ENCODE peak calls at places on chromosomes 6 and 20, in six cellular contexts. H is heart left ventricle; B is ovary; D is lung; Z is AG04450; P is CD4-positive, CD25-positive, alpha-beta regulatory T cell. E is an unnamed sample.

GRCh38 chr6:48184644-48185043 is 73.6 kb upstream of the PTCHD4 start:
- DNase-seq in H (no peak), B (no peak), D (no peak), Z (no peak), P (no peak), E (no peak)

GRCh38 chr6:36997811-36998722 is 7.4 kb upstream of the FGD2 start:
- DNase-seq in H (peak), B (peak), D (no peak), Z (no peak), P (no peak), E (no peak)

GRCh38 chr20:51797357-51798025 is 4.8 kb downstream of the SALL4 start:
- DNase-seq in H (no peak), B (no peak), D (no peak), Z (no peak), P (no peak), E (no peak)

GRCh38 chr6:96150431-96150830 is 134.7 kb downstream of the FUT9 start:
- DNase-seq in H (no peak), B (no peak), D (no peak), Z (no peak), P (no peak), E (no peak)

GRCh38 chr20:57964011-57964862 is 254.4 kb upstream of the PMEPA1 start:
- DNase-seq in H (peak), B (no peak), D (no peak), Z (no peak), P (no peak), E (no peak)

GRCh38 chr20:51540585-51540984 is 1.9 kb downstream of the NFATC2 start:
- DNase-seq in H (no peak), B (no peak), D (no peak), Z (no peak), P (no peak), E (no peak)

GRCh38 chr6:13412639-13413465 is 74.5 kb downstream of the GFOD1 start:
- DNase-seq in H (no peak), B (no peak), D (no peak), Z (no peak), P (no peak), E (no peak)

GRCh38 chr6:17281497-17282481 is 628 bp downstream of the RBM24 start:
- DNase-seq in H (peak), B (peak), D (no peak), Z (no peak), P (no peak), E (no peak)

GRCh38 chr6:81204741-81205140 is 547.7 kb downstream of the TENT5A start:
- DNase-seq in H (no peak), B (no peak), D (no peak), Z (no peak), P (no peak), E (no peak)

GRCh38 chr20:15547109-15547508 is 1026.1 kb downstream of the KIF16B start:
- DNase-seq in H (no peak), B (no peak), D (no peak), Z (no peak), P (no peak), E (no peak)

GRCh38 chr20:20037960-20038359 is 14.3 kb downstream of the CRNKL1 start:
- DNase-seq in H (no peak), B (no peak), D (no peak), Z (peak), P (no peak), E (no peak)

GRCh38 chr6:13526718-13527668 is 39.6 kb upstream of the GFOD1 start:
- DNase-seq in H (peak), B (no peak), D (no peak), Z (no peak), P (peak), E (no peak)

GRCh38 chr6:68238097-68238597 is 396.9 kb upstream of the ADGRB3 start:
- DNase-seq in H (no peak), B (no peak), D (no peak), Z (no peak), P (no peak), E (no peak)

GRCh38 chr20:9520096-9520495 is 5.7 kb downstream of the LAMP5 start:
- DNase-seq in H (no peak), B (no peak), D (no peak), Z (no peak), P (no peak), E (no peak)

GRCh38 chr20:9617940-9618339 is 103.5 kb downstream of the LAMP5 start:
- DNase-seq in H (no peak), B (no peak), D (peak), Z (no peak), P (no peak), E (no peak)

GRCh38 chr6:143401636-143402370 is 48.7 kb downstream of the ADAT2 start:
- DNase-seq in H (no peak), B (no peak), D (no peak), Z (no peak), P (no peak), E (no peak)

GRCh38 chr20:32986331-32986966 is 17.8 kb downstream of the SUN5 start:
- DNase-seq in H (no peak), B (no peak), D (no peak), Z (no peak), P (no peak), E (no peak)

GRCh38 chr6:5173862-5174643 is 86.7 kb downstream of the LYRM4 start:
- DNase-seq in H (no peak), B (no peak), D (no peak), Z (no peak), P (peak), E (peak)

GRCh38 chr6:35026434-35027222 is 114.5 kb downstream of the TCP11 start:
- DNase-seq in H (no peak), B (no peak), D (no peak), Z (no peak), P (no peak), E (no peak)

GRCh38 chr6:118325220-118325860 is 222.8 kb upstream of the PLN start:
- DNase-seq in H (no peak), B (no peak), D (no peak), Z (no peak), P (no peak), E (no peak)

GRCh38 chr20:40532103-40532502 is 156.9 kb downstream of the MAFB start:
- DNase-seq in H (no peak), B (no peak), D (no peak), Z (no peak), P (no peak), E (no peak)

GRCh38 chr6:106159531-106159940 is 73.4 kb downstream of the PRDM1 start:
- DNase-seq in H (no peak), B (no peak), D (no peak), Z (peak), P (no peak), E (no peak)

GRCh38 chr6:133609404-133610270 is 279.3 kb upstream of the TCF21 start:
- DNase-seq in H (no peak), B (no peak), D (no peak), Z (peak), P (no peak), E (no peak)

GRCh38 chr6:188821-189655 is 103.2 kb upstream of the DUSP22 start:
- DNase-seq in H (peak), B (peak), D (peak), Z (peak), P (peak), E (peak)

GRCh38 chr6:29021434-29021833 is 16.3 kb upstream of the ZNF311 start:
- DNase-seq in H (no peak), B (no peak), D (no peak), Z (no peak), P (no peak), E (no peak)

GRCh38 chr6:111952326-111952725 is 79.1 kb upstream of the FYN start:
- DNase-seq in H (no peak), B (no peak), D (no peak), Z (no peak), P (no peak), E (no peak)

GRCh38 chr20:33702861-33703260 is 16.7 kb upstream of the E2F1 start:
- DNase-seq in H (peak), B (no peak), D (no peak), Z (no peak), P (no peak), E (no peak)

GRCh38 chr6:75608955-75609533 is 7.4 kb downstream of the SENP6 start:
- DNase-seq in H (no peak), B (no peak), D (no peak), Z (no peak), P (no peak), E (no peak)

GRCh38 chr6:125004797-125005595 is 42.8 kb downstream of the RNF217 start:
- DNase-seq in H (no peak), B (no peak), D (no peak), Z (no peak), P (no peak), E (no peak)

GRCh38 chr6:130708338-130708737 is 118.9 kb upstream of the SMLR1 start:
- DNase-seq in H (no peak), B (no peak), D (no peak), Z (peak), P (no peak), E (no peak)

GRCh38 chr6:55636406-55637102 is 57.6 kb upstream of the HMGCLL1 start:
- DNase-seq in H (no peak), B (no peak), D (no peak), Z (peak), P (no peak), E (no peak)

GRCh38 chr20:59159822-59160740 is 3.5 kb upstream of the ZNF831 start:
- DNase-seq in H (no peak), B (no peak), D (no peak), Z (no peak), P (no peak), E (no peak)

GRCh38 chr20:62953839-62954703 is 1.6 kb downstream of the SLC17A9 start:
- DNase-seq in H (peak), B (peak), D (peak), Z (peak), P (peak), E (peak)

GRCh38 chr6:119517428-119517827 is 167.9 kb upstream of the MAN1A1 start:
- DNase-seq in H (no peak), B (no peak), D (no peak), Z (no peak), P (no peak), E (no peak)

GRCh38 chr6:110140650-110141049 is 38.8 kb downstream of the WASF1 start:
- DNase-seq in H (no peak), B (no peak), D (no peak), Z (peak), P (no peak), E (no peak)

GRCh38 chr6:115986026-115986425 is 74.7 kb downstream of the FRK start:
- DNase-seq in H (no peak), B (no peak), D (no peak), Z (no peak), P (no peak), E (no peak)

GRCh38 chr6:13604135-13604534 is 11.0 kb upstream of the NOL7 start:
- DNase-seq in H (no peak), B (no peak), D (no peak), Z (no peak), P (no peak), E (no peak)

GRCh38 chr20:63082308-63082938 is 75.7 kb upstream of the BHLHE23 start:
- DNase-seq in H (peak), B (no peak), D (no peak), Z (no peak), P (peak), E (no peak)

GRCh38 chr6:123965894-123966293 is 162.2 kb downstream of the NKAIN2 start:
- DNase-seq in H (no peak), B (no peak), D (no peak), Z (no peak), P (no peak), E (no peak)

GRCh38 chr6:40308533-40309306 is 278.4 kb downstream of the LRFN2 start:
- DNase-seq in H (peak), B (peak), D (peak), Z (peak), P (peak), E (no peak)

GRCh38 chr6:137871299-137871698 is 4.2 kb downstream of the TNFAIP3 start:
- DNase-seq in H (no peak), B (no peak), D (no peak), Z (no peak), P (peak), E (no peak)

GRCh38 chr6:137873273-137873762 is 6.3 kb downstream of the TNFAIP3 start:
- DNase-seq in H (peak), B (peak), D (peak), Z (peak), P (peak), E (peak)

GRCh38 chr6:137870286-137870685 is 3.2 kb downstream of the TNFAIP3 start:
- DNase-seq in H (no peak), B (no peak), D (no peak), Z (no peak), P (no peak), E (no peak)

GRCh38 chr6:137870744-137871247 is 3.7 kb downstream of the TNFAIP3 start:
- DNase-seq in H (no peak), B (no peak), D (no peak), Z (no peak), P (peak), E (peak)

GRCh38 chr6:137872071-137872470 is 5.0 kb downstream of the TNFAIP3 start:
- DNase-seq in H (no peak), B (no peak), D (no peak), Z (no peak), P (peak), E (no peak)
- H3K4me3 ChIP-seq in H (peak), B (peak), D (no peak), Z (no peak), P (peak), E (peak)

GRCh38 chr20:17919149-17919548 is 49.4 kb downstream of the SNX5 start:
- DNase-seq in H (no peak), B (no peak), D (no peak), Z (no peak), P (no peak), E (no peak)

GRCh38 chr20:17916365-17916996 is 52.1 kb downstream of the SNX5 start:
- DNase-seq in H (no peak), B (no peak), D (no peak), Z (no peak), P (no peak), E (no peak)

GRCh38 chr20:17914957-17915356 is 53.6 kb downstream of the SNX5 start:
- DNase-seq in H (no peak), B (no peak), D (no peak), Z (no peak), P (no peak), E (no peak)

GRCh38 chr20:17921774-17922173 is 46.8 kb downstream of the SNX5 start:
- DNase-seq in H (no peak), B (no peak), D (no peak), Z (no peak), P (no peak), E (no peak)

GRCh38 chr20:17917832-17918618 is 50.6 kb downstream of the SNX5 start:
- DNase-seq in H (no peak), B (no peak), D (no peak), Z (no peak), P (no peak), E (no peak)
- H3K27ac ChIP-seq in H (no peak), B (no peak), D (no peak), Z (no peak), P (no peak), E (no peak)

DNA sequence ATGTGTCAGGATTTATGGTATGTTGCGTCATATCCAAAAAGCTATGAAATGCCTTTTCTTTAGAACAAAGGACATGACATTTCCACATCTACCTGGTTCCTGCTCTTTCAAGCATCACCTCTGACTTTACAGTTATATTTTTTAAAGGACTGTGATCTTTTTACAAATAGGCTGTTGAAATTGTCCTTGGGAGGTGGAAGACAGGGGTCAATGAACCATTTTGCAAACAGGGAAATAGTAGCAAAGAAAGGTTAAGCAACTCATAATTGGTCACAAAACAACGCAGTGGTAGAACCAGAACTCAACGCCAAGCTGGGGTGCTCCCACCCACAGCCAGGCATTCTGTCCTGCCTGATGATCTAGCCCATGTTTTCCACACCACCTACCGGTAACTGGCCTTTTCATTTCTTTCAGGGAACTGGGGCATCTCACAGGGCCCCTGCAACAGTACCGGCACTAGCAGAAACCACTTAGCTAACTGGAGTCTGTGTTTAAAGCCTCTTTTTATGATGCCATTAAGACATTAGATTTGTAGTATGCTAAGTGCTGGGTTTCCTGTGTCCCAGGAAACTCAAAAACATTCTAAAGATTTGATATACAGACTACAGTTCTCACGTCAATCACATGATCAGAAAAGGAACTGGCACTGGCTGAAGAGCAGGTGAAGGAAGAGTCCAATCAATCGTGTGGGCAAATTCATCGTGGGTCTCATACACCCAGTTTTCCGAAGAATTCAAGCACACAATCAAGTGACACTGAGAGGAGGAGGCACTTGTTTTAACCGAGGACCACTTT is 13.9 kb downstream of the ZNF217 start:
- DNase-seq in H (no peak), B (no peak), D (no peak), Z (no peak), P (peak), E (no peak)
- H3K4me3 ChIP-seq in H (peak), B (no peak), D (no peak), Z (peak), P (peak), E (peak)

GRCh38 chr6:114142256-114142655 is 171.3 kb upstream of the HDAC2 start:
- DNase-seq in H (no peak), B (no peak), D (no peak), Z (no peak), P (no peak), E (no peak)
- H3K27ac ChIP-seq in H (no peak), B (no peak), D (no peak), Z (no peak), P (no peak), E (no peak)

GRCh38 chr6:159464827-159465226 is 228.2 kb downstream of the SOD2 start:
- DNase-seq in H (no peak), B (no peak), D (no peak), Z (no peak), P (no peak), E (no peak)

GRCh38 chr6:159469449-159469848 is 223.6 kb downstream of the SOD2 start:
- DNase-seq in H (no peak), B (no peak), D (no peak), Z (no peak), P (no peak), E (no peak)

GRCh38 chr6:159470400-159470799 is 222.6 kb downstream of the SOD2 start:
- DNase-seq in H (no peak), B (no peak), D (no peak), Z (no peak), P (no peak), E (no peak)

GRCh38 chr6:159467473-159468041 is 225.5 kb downstream of the SOD2 start:
- DNase-seq in H (no peak), B (no peak), D (no peak), Z (no peak), P (no peak), E (no peak)

GRCh38 chr6:159466934-159467333 is 226.1 kb downstream of the SOD2 start:
- DNase-seq in H (no peak), B (no peak), D (no peak), Z (no peak), P (no peak), E (no peak)
- H3K4me3 ChIP-seq in H (no peak), B (no peak), D (no peak), Z (no peak), P (no peak), E (no peak)

GRCh38 chr6:150177260-150178246 is 34.7 kb downstream of the PPP1R14C start:
- DNase-seq in H (peak), B (no peak), D (no peak), Z (no peak), P (no peak), E (no peak)

GRCh38 chr6:150176659-150177058 is 33.8 kb downstream of the PPP1R14C start:
- DNase-seq in H (no peak), B (no peak), D (no peak), Z (no peak), P (no peak), E (no peak)

GRCh38 chr6:150176152-150176551 is 33.3 kb downstream of the PPP1R14C start:
- DNase-seq in H (peak), B (no peak), D (no peak), Z (no peak), P (no peak), E (no peak)

GRCh38 chr6:150172929-150173328 is 30.1 kb downstream of the PPP1R14C start:
- DNase-seq in H (no peak), B (no peak), D (no peak), Z (no peak), P (no peak), E (no peak)

DNA sequence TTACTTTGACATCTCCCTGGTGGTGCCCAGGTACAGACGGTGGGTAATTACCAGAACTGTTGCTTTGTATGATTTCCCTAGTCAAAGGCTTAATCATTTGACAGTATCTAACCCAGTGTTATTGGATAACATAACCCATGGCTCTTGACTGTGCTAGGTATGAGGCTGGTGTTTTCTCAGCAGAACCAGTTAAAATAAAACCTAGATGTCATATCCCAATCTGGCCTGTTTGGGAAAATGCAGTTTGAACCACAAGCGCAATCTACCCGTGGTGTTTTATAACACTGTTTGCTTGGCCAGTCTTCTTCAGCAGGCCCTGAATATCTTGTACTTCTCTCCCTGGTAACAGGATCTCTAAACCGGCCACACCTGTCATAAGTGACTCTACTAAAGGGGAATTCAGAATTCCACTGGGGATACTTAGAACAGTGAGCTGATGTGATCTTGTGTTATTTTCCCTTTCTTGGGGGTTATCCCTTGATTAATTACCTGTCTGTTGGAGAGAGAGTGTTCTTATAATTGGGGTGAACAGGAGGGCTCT is 32.8 kb downstream of the PPP1R14C start:
- DNase-seq in H (no peak), B (no peak), D (no peak), Z (no peak), P (no peak), E (no peak)
- H3K27ac ChIP-seq in H (peak), B (no peak), D (peak), Z (no peak), P (no peak), E (no peak)

E was measured in effector memory CD4-positive, alpha-beta T cell.